ENCODE peak calls at places on chromosomes 2 and 18, in seven cellular contexts. N is CD8-positive, alpha-beta memory T cell; E is OCI-M1; F is activated CD4-positive, alpha-beta T cell treated with anti-CD3 and anti-CD28 coated beads, Interleukin-2, amount 10 ng/mL, durations not matched to agents 7 days and 5 days; Q is GM04504; C is iPS DF 19.7; V is AG08396. A is an unnamed sample.

GRCh38 chr2:127382836-127383235 is 4.9 kb downstream of the MAP3K2 start:
- DNase-seq in C (no peak), Q (no peak), E (no peak), N (no peak), V (no peak), F (no peak), A (no peak)

GRCh38 chr2:64018715-64019082 is 529 bp downstream of the VPS54 start:
- DNase-seq in Q (peak; percentile 22), C (no peak), F (peak; percentile 36), N (no peak), V (peak; percentile 52), E (peak; percentile 56), A (peak; percentile 33)

GRCh38 chr18:46019956-46020355 is 52.1 kb downstream of the PSTPIP2 start:
- DNase-seq in V (no peak), N (no peak), E (no peak), C (no peak), F (no peak), Q (no peak), A (no peak)

GRCh38 chr2:69099541-69099940 is 86.6 kb downstream of the ANTXR1 start:
- DNase-seq in E (no peak), F (no peak), Q (no peak), V (peak; percentile 35), C (no peak), N (no peak), A (no peak)

GRCh38 chr2:47867205-47867604 is 39.1 kb downstream of the FBXO11 start:
- DNase-seq in F (no peak), N (no peak), C (no peak), Q (peak; percentile 69), V (peak; percentile 16), E (peak; percentile 9), A (no peak)

GRCh38 chr2:223779877-223780276 is 57.5 kb downstream of the AP1S3 start:
- DNase-seq in V (peak; percentile 60), Q (no peak), F (peak; percentile 59), C (peak; percentile 64), N (peak; percentile 15), E (peak; percentile 65), A (peak; percentile 73)

GRCh38 chr2:219628986-219629901 is 1.8 kb downstream of the SLC4A3 start:
- DNase-seq in F (no peak), Q (no peak), E (peak; percentile 68), C (no peak), N (no peak), V (no peak), A (peak; percentile 54)

GRCh38 chr2:240590681-240591111 is 4.2 kb downstream of the CAPN10 start:
- DNase-seq in N (no peak), E (no peak), V (no peak), C (no peak), F (no peak), Q (no peak), A (no peak)

GRCh38 chr2:168534926-168535325 is 78.9 kb downstream of the CERS6 start:
- DNase-seq in V (no peak), F (no peak), C (no peak), N (no peak), E (no peak), Q (no peak), A (no peak)

GRCh38 chr18:10455726-10456453 is 1.5 kb downstream of the APCDD1 start:
- DNase-seq in N (no peak), Q (no peak), F (no peak), C (no peak), V (no peak), E (no peak), A (no peak)

GRCh38 chr2:207046642-207047213 is 107.4 kb downstream of the CPO start:
- DNase-seq in C (no peak), Q (peak; percentile 17), E (peak; percentile 58), N (peak; percentile 45), V (no peak), F (peak; percentile 54), A (peak; percentile 82)

GRCh38 chr2:139383532-139383931 is 603.3 kb upstream of the NXPH2 start:
- DNase-seq in F (no peak), E (no peak), Q (no peak), N (no peak), V (no peak), C (no peak), A (no peak)

GRCh38 chr2:28639836-28640235 is 111.8 kb upstream of the PPP1CB start:
- DNase-seq in Q (no peak), E (no peak), N (no peak), C (no peak), F (no peak), V (no peak), A (no peak)

GRCh38 chr2:118013221-118013723 is 598 bp downstream of the CCDC93 start:
- DNase-seq in E (peak; percentile 61), F (peak; percentile 36), Q (no peak), N (peak; percentile 26), C (no peak), V (peak; percentile 68), A (peak; percentile 4)